ENCODE peak calls at places on chromosome 3, in ten cellular contexts. W, D, E, I, K, X, N, C, B and U are unnamed samples.

GRCh38 chr3:134065836-134066538 is 36.3 kb upstream of the SLCO2A1 start:
- DNase-seq in B (no peak), E (no peak), K (peak), C (no peak), D (no peak), W (no peak), I (no peak), N (no peak), X (no peak), U (no peak)

GRCh38 chr3:65960087-65960486 is 78.6 kb downstream of the MAGI1 start:
- DNase-seq in D (peak), B (no peak), X (no peak), W (no peak), K (no peak), C (no peak), N (no peak), I (no peak), E (no peak), U (no peak)

GRCh38 chr3:160667452-160667851 is 9.5 kb upstream of the ARL14 start:
- DNase-seq in N (no peak), E (no peak), C (no peak), D (peak), X (no peak), B (no peak), K (no peak), W (no peak), I (no peak), U (no peak)

GRCh38 chr3:50217681-50218080 is 12.6 kb downstream of the SLC38A3 start:
- DNase-seq in W (no peak), N (no peak), B (no peak), X (no peak), E (no peak), D (no peak), C (no peak), I (no peak), K (no peak), U (no peak)

GRCh38 chr3:48433472-48434118 is 3.7 kb upstream of the PLXNB1 start:
- DNase-seq in I (no peak), C (no peak), E (no peak), N (no peak), X (no peak), B (no peak), K (no peak), W (no peak), D (peak), U (no peak)

GRCh38 chr3:187594272-187594671 is 75.9 kb downstream of the SST start:
- DNase-seq in N (no peak), B (no peak), K (no peak), I (no peak), C (no peak), D (no peak), X (no peak), E (no peak), W (no peak), U (no peak)

GRCh38 chr3:12503126-12503952 is 19.1 kb downstream of the TSEN2 start:
- DNase-seq in N (no peak), C (no peak), K (no peak), E (no peak), W (no peak), X (no peak), B (peak), D (no peak), I (no peak), U (peak)

GRCh38 chr3:98733778-98734281 is 29.3 kb upstream of the ST3GAL6 start:
- DNase-seq in I (no peak), B (no peak), W (no peak), D (peak), E (no peak), C (no peak), X (no peak), N (peak), K (no peak), U (no peak)

GRCh38 chr3:72679540-72680198 is 168.6 kb downstream of the SHQ1 start:
- DNase-seq in K (no peak), E (no peak), W (no peak), D (peak), B (peak), X (no peak), N (peak), C (no peak), I (no peak), U (no peak)

GRCh38 chr3:19543212-19543841 is 390.7 kb downstream of the EFHB start:
- DNase-seq in W (no peak), I (no peak), D (no peak), K (no peak), B (peak), N (no peak), E (peak), X (no peak), C (no peak), U (no peak)

GRCh38 chr3:4849136-4849535 is 130.1 kb upstream of the BHLHE40 start:
- DNase-seq in K (no peak), I (no peak), C (no peak), E (no peak), N (no peak), D (no peak), B (no peak), W (no peak), X (no peak), U (no peak)

GRCh38 chr3:127410137-127410488 is 122.3 kb upstream of the PRR20G start:
- DNase-seq in E (no peak), B (no peak), C (no peak), X (no peak), K (no peak), D (no peak), W (no peak), N (no peak), I (no peak), U (no peak)

GRCh38 chr3:41053220-41053619 is 146.1 kb upstream of the CTNNB1 start:
- DNase-seq in D (no peak), C (no peak), K (no peak), I (no peak), X (peak), E (no peak), B (no peak), W (no peak), N (no peak), U (no peak)

GRCh38 chr3:141933421-141934300 is 57.2 kb downstream of the ATP1B3 start:
- DNase-seq in N (no peak), B (no peak), D (no peak), K (no peak), W (no peak), X (no peak), C (no peak), E (no peak), I (no peak), U (no peak)

GRCh38 chr3:121545049-121545563 is 682 bp downstream of the POLQ start:
- DNase-seq in X (peak), E (no peak), B (no peak), C (no peak), W (no peak), N (no peak), K (no peak), I (no peak), D (no peak), U (no peak)

GRCh38 chr3:36937492-36937891 is 7.4 kb downstream of the TRANK1 start:
- DNase-seq in E (no peak), K (no peak), N (no peak), W (no peak), X (no peak), I (no peak), C (no peak), D (peak), B (no peak), U (no peak)

GRCh38 chr3:8524656-8525399 is 23.2 kb downstream of the LMCD1 start:
- DNase-seq in N (no peak), E (no peak), I (no peak), B (no peak), D (no peak), X (no peak), W (no peak), K (no peak), C (no peak), U (no peak)

GRCh38 chr3:189766416-189766815 is 135.2 kb downstream of the TP63 start:
- DNase-seq in C (no peak), E (no peak), X (no peak), K (no peak), B (no peak), W (no peak), I (no peak), D (no peak), N (no peak), U (no peak)